ENCODE peak calls at places on chromosomes 4 and X, in five cellular contexts. One of them, this sample, is unnamed.
A peak's percentile ranks its signal among the peaks of the same experiment; 100 is the strongest.

GRCh38 chr4:72896515-72896914 is 173.0 kb downstream of the COX18 start:
- DNase-seq in islet precursor cell: no peak
- DNase-seq in CD8-positive, alpha-beta T cell: no peak
- DNase-seq in NCI-H446: no peak
- DNase-seq in NCI-H1694: no peak
- DNase-seq in this sample: peak; percentile 53

GRCh38 chr4:15656038-15656470 is 897 bp upstream of the FBXL5 start:
- DNase-seq in NCI-H1694: no peak
- DNase-seq in CD8-positive, alpha-beta T cell: no peak
- DNase-seq in NCI-H446: no peak
- DNase-seq in islet precursor cell: peak; percentile 62
- DNase-seq in this sample: no peak

GRCh38 chr4:8747467-8747841 is 124.2 kb downstream of the HMX1 start:
- DNase-seq in NCI-H1694: no peak
- DNase-seq in NCI-H446: no peak
- DNase-seq in islet precursor cell: peak; percentile 54
- DNase-seq in CD8-positive, alpha-beta T cell: no peak
- DNase-seq in this sample: no peak

GRCh38 chrX:44447214-44447613 is 95.4 kb downstream of the FUNDC1 start:
- DNase-seq in islet precursor cell: no peak
- DNase-seq in NCI-H1694: no peak
- DNase-seq in CD8-positive, alpha-beta T cell: no peak
- DNase-seq in NCI-H446: no peak
- DNase-seq in this sample: no peak

GRCh38 chrX:134528936-134529335 is 69.0 kb downstream of the HPRT1 start:
- DNase-seq in CD8-positive, alpha-beta T cell: no peak
- DNase-seq in NCI-H446: no peak
- DNase-seq in NCI-H1694: no peak
- DNase-seq in islet precursor cell: no peak
- DNase-seq in this sample: no peak

GRCh38 chr4:114281561-114281960 is 302.1 kb upstream of the ARSJ start:
- DNase-seq in CD8-positive, alpha-beta T cell: no peak
- DNase-seq in NCI-H446: no peak
- DNase-seq in islet precursor cell: no peak
- DNase-seq in NCI-H1694: no peak
- DNase-seq in this sample: no peak

GRCh38 chrX:153697924-153698865 is 10.5 kb downstream of the SLC6A8 start:
- DNase-seq in NCI-H446: no peak
- DNase-seq in islet precursor cell: no peak
- DNase-seq in CD8-positive, alpha-beta T cell: no peak
- DNase-seq in NCI-H1694: no peak
- DNase-seq in this sample: no peak

GRCh38 chrX:65608021-65608420 is 59.4 kb upstream of the MSN start:
- DNase-seq in islet precursor cell: no peak
- DNase-seq in NCI-H446: no peak
- DNase-seq in CD8-positive, alpha-beta T cell: no peak
- DNase-seq in NCI-H1694: no peak
- DNase-seq in this sample: no peak

GRCh38 chr4:925771-926500 is 6.2 kb downstream of the GAK start:
- DNase-seq in islet precursor cell: peak; percentile 33
- DNase-seq in CD8-positive, alpha-beta T cell: no peak
- DNase-seq in NCI-H446: no peak
- DNase-seq in NCI-H1694: no peak
- DNase-seq in this sample: no peak

GRCh38 chrX:150615356-150615755 is 46.9 kb downstream of the MTM1 start:
- DNase-seq in NCI-H1694: no peak
- DNase-seq in islet precursor cell: no peak
- DNase-seq in NCI-H446: no peak
- DNase-seq in CD8-positive, alpha-beta T cell: no peak
- DNase-seq in this sample: no peak